ENCODE peak calls at places on chromosome 21, in four cellular contexts. One of them, this sample, is unnamed. For H3K27me3, the result is how much of the 10 kb centered on the place peaks cover.

GRCh38 chr21:36910581-36911307 is 55.7 kb downstream of the HLCS start:
- DNase-seq in lower lobe of right lung: no peak
- DNase-seq in Peyer's patch: no peak
- DNase-seq in neural progenitor cell: no peak
- DNase-seq in this sample: no peak

GRCh38 chr21:36004441-36004840 is 55.9 kb downstream of the SETD4 start:
- DNase-seq in lower lobe of right lung: no peak
- DNase-seq in neural progenitor cell: no peak
- DNase-seq in Peyer's patch: no peak
- DNase-seq in this sample: no peak

GRCh38 chr21:32186843-32187242 is 92.0 kb downstream of the MIS18A start:
- DNase-seq in Peyer's patch: no peak
- DNase-seq in neural progenitor cell: no peak
- DNase-seq in lower lobe of right lung: no peak
- DNase-seq in this sample: no peak

GRCh38 chr21:28126521-28127317 is 866.0 kb downstream of the LTN1 start:
- DNase-seq in Peyer's patch: no peak
- DNase-seq in lower lobe of right lung: no peak
- DNase-seq in neural progenitor cell: no peak
- DNase-seq in this sample: no peak

GRCh38 chr21:42820513-42821465 is 58.5 kb downstream of the WDR4 start:
- DNase-seq in neural progenitor cell: no peak
- DNase-seq in lower lobe of right lung: no peak
- DNase-seq in Peyer's patch: no peak
- DNase-seq in this sample: no peak

GRCh38 chr21:33642027-33642895 is at the start of gene ITSN1:
- DNase-seq in Peyer's patch: peak
- DNase-seq in neural progenitor cell: peak
- DNase-seq in lower lobe of right lung: peak
- DNase-seq in this sample: peak

GRCh38 chr21:32240708-32241433 is 38.0 kb downstream of the MIS18A start:
- DNase-seq in lower lobe of right lung: no peak
- DNase-seq in neural progenitor cell: no peak
- DNase-seq in Peyer's patch: no peak
- DNase-seq in this sample: no peak

GRCh38 chr21:37006521-37007291 is at the start of gene RIPPLY3:
- DNase-seq in lower lobe of right lung: no peak
- DNase-seq in neural progenitor cell: peak
- DNase-seq in Peyer's patch: no peak
- DNase-seq in this sample: no peak

GRCh38 chr21:43712268-43712942 is 6.5 kb upstream of the PDXK start:
- DNase-seq in Peyer's patch: no peak
- DNase-seq in lower lobe of right lung: peak
- DNase-seq in neural progenitor cell: no peak
- DNase-seq in this sample: no peak

GRCh38 chr21:18954415-18954972 is 550.9 kb upstream of the TMPRSS15 start:
- DNase-seq in lower lobe of right lung: no peak
- DNase-seq in neural progenitor cell: peak
- DNase-seq in Peyer's patch: no peak
- DNase-seq in this sample: no peak

GRCh38 chr21:42913461-42913860 is 12.0 kb downstream of the ERVH48-1 start:
- DNase-seq in Peyer's patch: no peak
- DNase-seq in lower lobe of right lung: no peak
- DNase-seq in neural progenitor cell: no peak
- DNase-seq in this sample: no peak

GRCh38 chr21:15138475-15138874 is 73.7 kb upstream of the NRIP1 start:
- DNase-seq in Peyer's patch: no peak
- DNase-seq in lower lobe of right lung: no peak
- DNase-seq in neural progenitor cell: peak
- DNase-seq in this sample: no peak

DNA sequence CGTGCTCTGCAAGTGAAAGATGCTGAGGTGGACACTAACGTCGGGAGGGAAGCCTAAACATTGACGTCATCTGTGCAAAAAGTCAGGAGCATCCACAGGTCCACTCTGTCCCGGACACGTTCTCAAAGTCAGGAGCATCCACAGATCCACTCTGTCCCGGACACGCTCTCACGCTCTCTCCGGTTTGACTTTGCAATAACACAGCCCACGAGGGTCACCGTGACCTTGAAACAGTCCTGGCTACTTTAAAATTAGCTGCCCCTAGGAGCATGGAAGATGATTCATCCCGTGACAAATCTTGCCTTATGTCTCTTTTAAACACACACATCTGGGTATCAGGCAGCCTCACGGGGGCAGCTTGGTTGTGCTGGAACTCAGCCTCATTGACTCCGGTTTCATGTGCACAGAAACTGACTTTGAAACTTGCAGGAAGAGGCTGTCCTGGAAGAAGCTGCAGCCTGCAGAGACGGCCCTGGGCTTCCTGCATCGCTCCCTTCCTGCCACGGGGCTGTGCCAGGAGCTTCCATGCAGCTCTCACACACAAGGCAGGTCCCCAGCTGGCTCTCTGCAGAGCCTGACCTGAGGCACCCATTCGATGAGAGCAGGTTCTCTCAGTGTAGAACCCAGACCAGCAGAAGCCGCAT is 18.1 kb upstream of the COL18A1 start:
- DNase-seq in lower lobe of right lung: peak
- DNase-seq in Peyer's patch: no peak
- DNase-seq in neural progenitor cell: no peak
- DNase-seq in this sample: no peak
- TF ChIP-seq CTCF in lower lobe of right lung: no peak
- TF ChIP-seq CTCF in Peyer's patch: no peak
- TF ChIP-seq CTCF in neural progenitor cell: no peak
- TF ChIP-seq CTCF in this sample: no peak

GRCh38 chr21:26050857-26051256 is 119.7 kb downstream of the APP start:
- DNase-seq in Peyer's patch: no peak
- DNase-seq in neural progenitor cell: no peak
- DNase-seq in lower lobe of right lung: no peak
- DNase-seq in this sample: no peak

GRCh38 chr21:26055841-26056264 is 114.7 kb downstream of the APP start:
- DNase-seq in neural progenitor cell: no peak
- DNase-seq in lower lobe of right lung: no peak
- DNase-seq in Peyer's patch: no peak
- DNase-seq in this sample: no peak

GRCh38 chr21:26049803-26050202 is 120.8 kb downstream of the APP start:
- DNase-seq in lower lobe of right lung: no peak
- DNase-seq in neural progenitor cell: no peak
- DNase-seq in Peyer's patch: no peak
- DNase-seq in this sample: no peak

GRCh38 chr21:26057488-26058170 is 112.9 kb downstream of the APP start:
- DNase-seq in Peyer's patch: no peak
- DNase-seq in lower lobe of right lung: no peak
- DNase-seq in neural progenitor cell: no peak
- DNase-seq in this sample: no peak

DNA sequence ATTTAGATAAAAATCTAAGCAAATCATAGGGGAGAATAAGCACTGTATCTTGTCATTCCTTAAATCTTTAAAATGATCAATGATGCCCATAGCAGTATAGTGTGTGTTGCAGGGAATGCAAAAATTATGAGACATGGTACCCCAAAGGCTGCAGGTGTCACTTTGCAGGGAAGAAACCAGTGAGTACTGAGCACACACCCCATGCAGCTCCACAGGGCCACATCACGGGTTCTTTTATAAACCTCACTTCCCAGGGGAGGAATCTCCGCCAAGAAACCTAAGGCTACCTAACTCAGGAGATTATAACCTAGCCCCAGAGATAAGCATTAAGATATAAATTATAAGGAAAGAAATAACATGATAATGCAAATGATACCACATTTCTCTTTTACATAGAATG is 115.6 kb downstream of the APP start:
- DNase-seq in lower lobe of right lung: no peak
- DNase-seq in Peyer's patch: no peak
- DNase-seq in neural progenitor cell: no peak
- DNase-seq in this sample: no peak
- H3K4me3 ChIP-seq in lower lobe of right lung: no peak
- H3K4me3 ChIP-seq in Peyer's patch: no peak
- H3K4me3 ChIP-seq in neural progenitor cell: no peak
- H3K4me3 ChIP-seq in this sample: no peak

GRCh38 chr21:38057626-38058025 is 141.4 kb upstream of the KCNJ6 start:
- DNase-seq in Peyer's patch: no peak
- DNase-seq in lower lobe of right lung: no peak
- DNase-seq in neural progenitor cell: no peak
- DNase-seq in this sample: no peak
- H3K27me3 ChIP-seq in Peyer's patch: under half
- H3K27me3 ChIP-seq in lower lobe of right lung: under half
- H3K27me3 ChIP-seq in neural progenitor cell: under half
- H3K27me3 ChIP-seq in this sample: under half

DNA sequence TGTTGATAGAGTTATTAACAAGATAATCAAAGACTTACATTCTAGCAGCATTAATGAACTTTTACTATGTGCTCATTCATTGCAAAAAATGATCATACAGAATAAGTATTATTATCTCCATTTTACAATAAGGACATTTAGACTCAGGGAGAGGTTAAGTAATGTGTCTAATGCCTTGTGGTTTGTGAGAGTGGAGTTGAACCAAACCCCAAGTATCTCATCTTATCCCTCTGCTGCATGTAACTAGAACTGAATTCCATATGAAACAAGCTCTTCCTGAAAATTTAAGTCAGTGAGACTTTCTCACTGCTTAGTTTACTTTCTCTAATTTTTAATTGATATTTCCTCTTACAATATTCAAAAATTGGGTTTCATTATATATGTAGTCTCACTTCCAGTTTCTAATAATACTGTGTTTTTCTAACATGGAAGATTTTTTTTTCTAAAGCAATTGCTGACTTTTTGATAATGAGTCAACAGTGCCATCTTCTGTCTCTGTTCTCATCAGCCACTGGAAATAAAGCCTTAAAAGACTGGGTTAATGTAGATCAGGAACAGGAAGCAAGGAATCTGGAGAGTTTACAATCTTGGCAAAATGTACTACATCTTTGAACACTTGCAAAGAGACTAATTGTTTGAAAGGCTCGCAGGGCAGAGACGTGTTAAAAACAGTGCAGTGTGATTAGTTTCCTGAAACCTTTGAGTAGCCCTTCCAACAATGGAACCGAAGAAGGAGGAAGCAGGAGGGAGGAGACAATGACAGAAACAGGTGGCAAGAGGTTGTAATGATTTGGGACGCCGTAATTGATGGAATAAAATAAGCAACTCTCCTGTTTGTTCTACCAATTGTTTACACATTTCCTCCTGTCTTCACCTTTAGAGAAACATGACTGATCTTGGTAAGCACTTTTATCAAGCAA is 567.6 kb downstream of the MRPL39 start:
- DNase-seq in Peyer's patch: no peak
- DNase-seq in lower lobe of right lung: no peak
- DNase-seq in neural progenitor cell: peak
- DNase-seq in this sample: peak
- TF ChIP-seq CTCF in Peyer's patch: no peak
- TF ChIP-seq CTCF in lower lobe of right lung: no peak
- TF ChIP-seq CTCF in neural progenitor cell: peak
- TF ChIP-seq CTCF in this sample: peak

DNA sequence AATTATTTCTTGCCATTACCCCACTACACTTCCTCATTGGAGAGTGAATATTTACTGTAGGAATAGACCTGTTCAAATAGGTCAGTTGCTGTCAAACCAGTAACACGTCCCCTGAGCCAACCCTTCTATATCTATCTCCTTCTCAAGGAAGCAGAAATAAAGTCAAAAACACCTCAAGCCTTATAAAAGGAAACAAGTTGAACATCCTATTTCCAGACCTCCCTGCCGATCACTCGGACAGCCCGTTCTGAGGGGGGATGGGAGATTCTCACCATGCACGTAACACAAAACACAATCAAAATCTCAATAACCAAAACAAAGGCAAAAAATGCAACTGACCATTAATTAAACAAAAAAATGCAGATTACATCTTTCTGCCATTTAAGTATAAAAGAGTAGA is 121.5 kb upstream of the KRTAP19-8 start:
- DNase-seq in lower lobe of right lung: no peak
- DNase-seq in Peyer's patch: no peak
- DNase-seq in neural progenitor cell: no peak
- DNase-seq in this sample: no peak
- H3K4me3 ChIP-seq in lower lobe of right lung: peak
- H3K4me3 ChIP-seq in Peyer's patch: no peak
- H3K4me3 ChIP-seq in neural progenitor cell: peak
- H3K4me3 ChIP-seq in this sample: no peak

DNA sequence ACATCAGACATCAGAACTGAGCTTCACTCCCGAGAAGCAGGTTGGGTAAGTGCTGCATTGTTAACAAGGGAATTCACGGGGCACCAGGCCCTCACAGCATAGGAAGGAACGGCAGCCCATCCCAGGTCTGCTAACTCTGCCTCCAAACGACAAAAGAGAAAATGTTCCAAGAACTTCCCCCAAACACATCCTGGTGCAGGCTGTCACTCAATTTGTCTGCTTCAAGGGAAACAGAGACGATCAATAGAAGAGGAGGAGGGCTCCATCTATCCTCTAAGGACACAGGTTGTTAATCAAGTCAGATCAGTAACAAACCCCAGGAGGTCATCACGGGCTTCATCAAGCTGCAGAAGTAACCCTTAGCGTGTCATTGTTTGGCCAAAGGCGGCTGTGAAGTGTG is 3.5 kb upstream of the TSPEAR start:
- DNase-seq in lower lobe of right lung: no peak
- DNase-seq in neural progenitor cell: no peak
- DNase-seq in Peyer's patch: no peak
- DNase-seq in this sample: no peak
- H3K27me3 ChIP-seq in lower lobe of right lung: half or more
- H3K27me3 ChIP-seq in neural progenitor cell: half or more
- H3K27me3 ChIP-seq in Peyer's patch: under half
- H3K27me3 ChIP-seq in this sample: under half

GRCh38 chr21:34890724-34891609 is 158.1 kb downstream of the RUNX1 start:
- DNase-seq in lower lobe of right lung: peak
- DNase-seq in Peyer's patch: no peak
- DNase-seq in neural progenitor cell: peak
- DNase-seq in this sample: no peak

GRCh38 chr21:34891610-34891943 is 157.5 kb downstream of the RUNX1 start:
- DNase-seq in lower lobe of right lung: no peak
- DNase-seq in neural progenitor cell: no peak
- DNase-seq in Peyer's patch: no peak
- DNase-seq in this sample: no peak

GRCh38 chr21:34889537-34890257 is 159.4 kb downstream of the RUNX1 start:
- DNase-seq in neural progenitor cell: peak
- DNase-seq in lower lobe of right lung: peak
- DNase-seq in Peyer's patch: peak
- DNase-seq in this sample: peak

GRCh38 chr21:34889287-34889536 is 159.9 kb downstream of the RUNX1 start:
- DNase-seq in Peyer's patch: peak
- DNase-seq in lower lobe of right lung: peak
- DNase-seq in neural progenitor cell: no peak
- DNase-seq in this sample: no peak

GRCh38 chr21:34890258-34890723 is 158.8 kb downstream of the RUNX1 start:
- DNase-seq in lower lobe of right lung: no peak
- DNase-seq in neural progenitor cell: no peak
- DNase-seq in Peyer's patch: no peak
- DNase-seq in this sample: no peak
- TF ChIP-seq CTCF in lower lobe of right lung: no peak
- TF ChIP-seq CTCF in neural progenitor cell: no peak
- TF ChIP-seq CTCF in Peyer's patch: no peak
- TF ChIP-seq CTCF in this sample: no peak